ENCODE peak calls at places on chromosome 9, in five cellular contexts. U is C1 segment of cervical spinal cord, Y is left ventricle myocardium inferior, H is NCI-H1417, K is NB4. V is an unnamed sample.

GRCh38 chr9:18493361-18494015 is 19.5 kb downstream of the ADAMTSL1 start:
- DNase-seq in U (no peak), Y (no peak), H (no peak), K (no peak), V (no peak)

GRCh38 chr9:128481561-128481960 is 23.0 kb upstream of the GLE1 start:
- DNase-seq in H (no peak), Y (no peak), U (no peak), K (no peak), V (no peak)

GRCh38 chr9:108584860-108585259 is 270.9 kb downstream of the ACTL7B start:
- DNase-seq in K (no peak), Y (no peak), H (no peak), U (no peak), V (no peak)

GRCh38 chr9:20634895-20635294 is 12.6 kb upstream of the MLLT3 start:
- DNase-seq in U (no peak), H (no peak), K (no peak), Y (no peak), V (no peak)

GRCh38 chr9:100011062-100011681 is 87.6 kb downstream of the ERP44 start:
- DNase-seq in Y (no peak), U (no peak), H (peak), K (peak), V (peak)

GRCh38 chr9:22160235-22160634 is 151.1 kb upstream of the CDKN2B start:
- DNase-seq in K (no peak), H (no peak), U (no peak), Y (no peak), V (no peak)

GRCh38 chr9:128702949-128703615 is 779 bp downstream of the PKN3 start:
- DNase-seq in U (no peak), H (no peak), K (no peak), Y (peak), V (no peak)

GRCh38 chr9:70479880-70480291 is 65.4 kb upstream of the KLF9 start:
- DNase-seq in H (no peak), U (no peak), Y (no peak), K (no peak), V (peak)

GRCh38 chr9:33480976-33481375 is 7.3 kb upstream of the NOL6 start:
- DNase-seq in H (no peak), K (no peak), Y (no peak), U (no peak), V (no peak)

GRCh38 chr9:129624947-129625346 is 1.0 kb upstream of the NTMT1 start:
- DNase-seq in H (no peak), Y (no peak), U (no peak), K (peak), V (no peak)

GRCh38 chr9:91710148-91710547 is 239.9 kb downstream of the ROR2 start:
- DNase-seq in U (no peak), Y (no peak), K (no peak), H (no peak), V (no peak)

GRCh38 chr9:20070336-20070735 is 281.5 kb upstream of the SLC24A2 start:
- DNase-seq in Y (no peak), U (no peak), H (no peak), K (no peak), V (no peak)

GRCh38 chr9:137268538-137269201 is 8.9 kb upstream of the TOR4A start:
- DNase-seq in Y (no peak), U (no peak), K (peak), H (no peak), V (no peak)

GRCh38 chr9:111839387-111839786 is 44.6 kb upstream of the SHOC1 start:
- DNase-seq in H (no peak), Y (no peak), K (peak), U (no peak), V (no peak)

GRCh38 chr9:134189475-134190231 is 25.3 kb upstream of the RNU6ATAC start:
- DNase-seq in K (no peak), H (no peak), U (no peak), Y (no peak), V (peak)

GRCh38 chr9:77534376-77535057 is 113.6 kb downstream of the GNA14 start:
- DNase-seq in U (no peak), Y (no peak), H (peak), K (no peak), V (no peak)

GRCh38 chr9:87441251-87441650 is 56.4 kb upstream of the DAPK1 start:
- DNase-seq in H (no peak), Y (no peak), U (no peak), K (no peak), V (no peak)

GRCh38 chr9:806285-807156 is 35.0 kb upstream of the DMRT1 start:
- DNase-seq in K (peak), H (peak), U (no peak), Y (no peak), V (peak)

GRCh38 chr9:16459421-16460148 is 410.9 kb downstream of the BNC2 start:
- DNase-seq in H (no peak), Y (no peak), K (no peak), U (no peak), V (no peak)

GRCh38 chr9:6759114-6759977 is 1.6 kb downstream of the KDM4C start:
- DNase-seq in H (no peak), U (no peak), Y (no peak), K (peak), V (no peak)

GRCh38 chr9:80305136-80305535 is 733.4 kb downstream of the TLE4 start:
- DNase-seq in H (no peak), Y (no peak), U (no peak), K (no peak), V (no peak)

GRCh38 chr9:8315211-8315610 is 515.6 kb upstream of the DMAC1 start:
- DNase-seq in Y (no peak), U (no peak), K (no peak), H (no peak), V (no peak)

GRCh38 chr9:123373941-123374340 is 17.9 kb downstream of the CRB2 start:
- DNase-seq in K (no peak), U (no peak), H (no peak), Y (no peak), V (no peak)

V was measured in DMS 273 treated with DMSO at 0.1 percent for 48 hours.